ENCODE peak calls at places on chromosomes 16 and 17, in seven cellular contexts. D is stimulated activated CD4-positive, alpha-beta T cell treated with anti-CD3 and anti-CD28 coated beads, Interleukin-4, amount 100 ng/mL, for 1 hour; P is HEK293T; Q is EH; J is anterior cingulate cortex; A is fibroblast of the aortic adventitia; M is heart left ventricle. C is an unnamed sample.
A peak's percentile ranks its signal among the peaks of the same experiment; 100 is the strongest.

GRCh38 chr17:5128905-5129535 is 13.2 kb downstream of the USP6 start:
- DNase-seq in A (no peak), Q (no peak), P (no peak), J (no peak), D (no peak), M (no peak), C (no peak)

GRCh38 chr16:4533490-4533889 is 5.1 kb downstream of the CDIP1 start:
- DNase-seq in J (no peak), Q (no peak), A (no peak), M (no peak), P (no peak), D (no peak), C (no peak)

GRCh38 chr17:57356722-57357391 is 100.5 kb downstream of the MSI2 start:
- DNase-seq in M (no peak), P (no peak), Q (no peak), D (no peak), A (no peak), J (peak; percentile 51), C (no peak)

GRCh38 chr16:27431773-27432599 is 30.0 kb downstream of the IL21R start:
- DNase-seq in M (peak; percentile 2), J (no peak), P (peak; percentile 5), Q (peak; percentile 55), A (no peak), D (no peak), C (no peak)

GRCh38 chr17:43660816-43661493 is 767 bp downstream of the MEOX1 start:
- DNase-seq in P (no peak), A (no peak), M (no peak), J (no peak), Q (no peak), D (peak; percentile 13), C (no peak)

GRCh38 chr17:44636562-44636961 is 19.7 kb upstream of the MEIOC start:
- DNase-seq in Q (peak; percentile 69), A (peak; percentile 83), P (no peak), M (no peak), J (no peak), D (no peak), C (no peak)

GRCh38 chr17:68301438-68301959 is 10.2 kb downstream of the ARSG start:
- DNase-seq in M (no peak), P (no peak), Q (no peak), J (no peak), D (no peak), A (no peak), C (no peak)

GRCh38 chr16:10940501-10941079 is 1.7 kb downstream of the DEXI start:
- DNase-seq in J (no peak), Q (no peak), D (no peak), M (no peak), P (no peak), A (no peak), C (no peak)

GRCh38 chr17:33922971-33923370 is 332.1 kb upstream of the CCL2 start:
- DNase-seq in P (no peak), Q (no peak), D (no peak), J (no peak), A (no peak), M (no peak), C (no peak)

GRCh38 chr17:30586818-30587595 is 109.8 kb downstream of the GOSR1 start:
- DNase-seq in Q (peak; percentile 84), D (no peak), P (no peak), J (no peak), M (no peak), A (peak; percentile 21), C (no peak)

GRCh38 chr16:47571049-47571448 is 109.9 kb downstream of the PHKB start:
- DNase-seq in A (no peak), M (no peak), P (no peak), Q (no peak), J (no peak), D (no peak), C (no peak)

GRCh38 chr16:3113765-3114479 is 1.5 kb downstream of the ZNF205 start:
- DNase-seq in M (no peak), D (no peak), A (no peak), P (no peak), J (no peak), Q (peak; percentile 26), C (no peak)

GRCh38 chr17:50920041-50920410 is 53.9 kb upstream of the TOB1 start:
- DNase-seq in J (no peak), A (no peak), D (no peak), Q (no peak), M (no peak), P (no peak), C (no peak)

GRCh38 chr17:36632916-36633846 is 31.8 kb downstream of the MRM1 start:
- DNase-seq in J (no peak), P (no peak), Q (no peak), D (no peak), M (no peak), A (no peak), C (no peak)

GRCh38 chr16:87702325-87702811 is 63.4 kb downstream of the KLHDC4 start:
- DNase-seq in A (peak; percentile 11), D (peak; percentile 38), M (no peak), J (no peak), Q (peak; percentile 33), P (peak; percentile 65), C (peak; percentile 33)

GRCh38 chr17:53313746-53314145 is 509.0 kb upstream of the KIF2B start:
- DNase-seq in Q (no peak), A (no peak), M (no peak), P (no peak), J (no peak), D (no peak), C (no peak)

GRCh38 chr16:86483-86952 is 8.5 kb downstream of the MPG start:
- DNase-seq in J (peak; percentile 45), M (no peak), D (no peak), Q (no peak), P (no peak), A (no peak), C (no peak)